ENCODE peak calls at places on chromosomes 13 and 19, in five cellular contexts. W is psoas muscle, U is breast epithelium, M is tibial artery, B is uterus. O is an unnamed sample.

GRCh38 chr19:13428352-13428751 is 77.9 kb downstream of the CACNA1A start:
- DNase-seq in W (no peak), M (no peak), B (no peak), U (no peak), O (no peak)

GRCh38 chr19:42601811-42602443 is 7.2 kb upstream of the CEACAM8 start:
- DNase-seq in M (no peak), W (no peak), B (no peak), U (no peak), O (peak; percentile 36)

GRCh38 chr19:39327990-39328705 is 7.5 kb upstream of the LRFN1 start:
- DNase-seq in W (peak; percentile 89), U (peak; percentile 80), M (peak; percentile 84), B (peak; percentile 86), O (peak; percentile 85)

GRCh38 chr13:56700324-56700723 is 440.4 kb upstream of the PRR20A start:
- DNase-seq in W (no peak), M (no peak), B (no peak), U (no peak), O (no peak)

GRCh38 chr19:45123440-45123850 is 30.5 kb downstream of the PPP1R37 start:
- DNase-seq in W (no peak), U (peak; percentile 78), B (no peak), M (no peak), O (no peak)

GRCh38 chr13:90732049-90732448 is 615.4 kb upstream of the MIR17HG start:
- DNase-seq in B (no peak), W (no peak), M (no peak), U (no peak), O (no peak)

GRCh38 chr13:113742000-113742441 is 17.0 kb upstream of the TMEM255B start:
- DNase-seq in B (no peak), M (no peak), U (no peak), W (no peak), O (no peak)

GRCh38 chr13:111213964-111214726 is 99.0 kb downstream of the ARHGEF7 start:
- DNase-seq in B (no peak), U (no peak), W (peak; percentile 59), M (no peak), O (no peak)

GRCh38 chr19:14540741-14541525 is 11.5 kb downstream of the TECR start:
- DNase-seq in W (no peak), B (no peak), M (no peak), U (no peak), O (no peak)

DNA sequence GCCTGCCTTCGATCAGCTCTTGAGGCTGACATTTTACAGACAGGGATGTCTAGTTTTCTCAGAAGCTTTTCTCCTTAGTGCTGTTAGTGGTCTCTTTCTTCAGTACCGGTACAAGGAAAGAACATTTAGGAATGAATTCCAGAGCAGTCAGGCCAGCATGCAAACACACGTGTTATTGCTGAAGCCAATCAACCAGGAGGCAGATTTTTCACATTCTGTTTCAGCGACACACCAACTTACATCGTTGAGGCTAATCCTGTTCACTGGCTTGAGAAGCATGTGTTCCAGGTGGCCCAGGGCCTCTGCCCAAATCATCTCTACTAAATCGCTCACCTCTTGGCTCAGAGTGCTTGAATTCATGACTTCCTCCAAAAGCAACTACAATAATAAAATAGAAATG is 19.2 kb downstream of the PARP4 start:
- DNase-seq in M (no peak), U (no peak), W (no peak), B (no peak), O (no peak)
- H3K36me3 ChIP-seq in M (peaks cover 91% of the 10 kb centered on the region), U (peaks cover 15% of the 10 kb centered on the region), W (peaks cover 13% of the 10 kb centered on the region), B (no peaks in the 10 kb centered on the region), O (no peaks in the 10 kb centered on the region)

GRCh38 chr13:51956717-51957116 is 54.5 kb downstream of the ATP7B start:
- DNase-seq in U (no peak), M (no peak), W (no peak), B (no peak), O (no peak)

GRCh38 chr13:51953347-51953746 is 57.9 kb downstream of the ATP7B start:
- DNase-seq in U (no peak), W (no peak), M (no peak), B (no peak), O (no peak)

GRCh38 chr13:51955841-51956603 is 55.2 kb downstream of the ATP7B start:
- DNase-seq in M (no peak), W (no peak), U (no peak), B (no peak), O (no peak)

GRCh38 chr13:51957377-51958216 is 53.7 kb downstream of the ATP7B start:
- DNase-seq in U (no peak), B (no peak), M (no peak), W (no peak), O (no peak)

DNA sequence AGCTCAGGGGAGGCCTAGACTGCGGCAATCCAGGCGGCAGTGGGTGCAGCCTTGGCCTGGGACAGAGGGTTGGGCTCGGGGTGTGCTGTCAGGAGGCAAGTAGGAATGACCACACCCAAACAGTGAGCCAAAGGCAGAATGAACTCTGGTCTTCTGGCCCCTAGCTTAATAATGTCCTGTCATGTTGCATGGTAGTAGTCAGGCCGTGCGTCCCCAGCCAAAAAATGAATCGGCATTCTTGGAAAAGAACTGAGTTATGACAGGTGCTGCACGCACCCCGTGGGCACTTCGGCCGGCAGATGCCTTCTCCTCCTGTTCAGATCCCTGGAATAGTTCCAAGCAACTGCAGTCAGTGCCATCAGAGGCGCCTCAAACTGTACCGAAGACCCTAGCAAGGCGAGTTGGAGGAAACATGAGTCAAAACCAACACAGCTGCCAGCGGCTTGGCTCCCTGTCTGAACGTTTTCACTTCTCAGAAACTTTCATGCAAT is 55.9 kb downstream of the ATP7B start:
- DNase-seq in B (no peak), W (no peak), U (no peak), M (no peak), O (no peak)
- H3K27ac ChIP-seq in B (no peak overlapping the region), W (peak overlapping the region; percentile 57), U (no peak overlapping the region), M (no peak overlapping the region), O (no peak overlapping the region)

GRCh38 chr19:11944656-11945055 is 19.7 kb downstream of the ZNF700 start:
- DNase-seq in B (no peak), M (no peak), U (no peak), W (no peak), O (no peak)

GRCh38 chr19:11950312-11950711 is 14.5 kb upstream of the ZNF763 start:
- DNase-seq in M (no peak), U (no peak), B (no peak), W (no peak), O (no peak)

GRCh38 chr19:11948646-11949045 is 16.2 kb upstream of the ZNF763 start:
- DNase-seq in U (no peak), M (no peak), B (no peak), W (no peak), O (no peak)

DNA sequence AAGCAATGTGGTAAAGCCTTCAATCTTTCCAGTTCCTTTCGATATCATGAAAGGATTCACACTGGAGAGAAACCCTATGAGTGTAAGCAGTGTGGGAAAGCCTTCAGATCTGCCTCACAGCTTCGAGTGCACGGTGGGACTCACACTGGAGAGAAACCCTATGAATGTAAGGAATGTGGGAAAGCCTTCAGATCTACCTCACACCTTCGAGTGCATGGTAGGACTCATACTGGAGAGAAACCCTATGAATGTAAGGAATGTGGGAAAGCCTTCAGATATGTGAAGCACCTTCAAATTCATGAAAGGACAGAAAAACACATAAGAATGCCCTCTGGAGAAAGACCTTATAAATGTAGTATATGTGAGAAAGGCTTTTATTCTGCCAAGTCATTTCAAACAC is 15.6 kb upstream of the ZNF763 start:
- DNase-seq in M (no peak), U (no peak), W (no peak), B (no peak), O (no peak)
- H3K36me3 ChIP-seq in M (peaks cover 76% of the 10 kb centered on the region), U (peaks cover 19% of the 10 kb centered on the region), W (peaks cover 25% of the 10 kb centered on the region), B (no peaks in the 10 kb centered on the region), O (peaks cover 68% of the 10 kb centered on the region)

GRCh38 chr19:38003427-38004099 is 96.6 kb downstream of the SIPA1L3 start:
- DNase-seq in W (peak; percentile 80), B (peak; percentile 55), U (peak; percentile 75), M (peak; percentile 81), O (peak; percentile 65)

GRCh38 chr19:37997911-37998344 is 90.9 kb downstream of the SIPA1L3 start:
- DNase-seq in M (no peak), B (no peak), U (no peak), W (no peak), O (no peak)

GRCh38 chr19:37998801-37999308 is 91.8 kb downstream of the SIPA1L3 start:
- DNase-seq in M (no peak), U (no peak), B (no peak), W (no peak), O (no peak)

GRCh38 chr19:38001158-38001781 is 94.3 kb downstream of the SIPA1L3 start:
- DNase-seq in U (no peak), M (no peak), B (no peak), W (no peak), O (no peak)

GRCh38 chr19:37999309-38000213 is 92.6 kb downstream of the SIPA1L3 start:
- DNase-seq in B (no peak), M (no peak), U (no peak), W (peak; percentile 85), O (peak; percentile 60)
- H3K27ac ChIP-seq in B (no peak overlapping the region), M (no peak overlapping the region), U (peak overlapping the region; percentile 59), W (peak overlapping the region; percentile 41), O (no peak overlapping the region)

DNA sequence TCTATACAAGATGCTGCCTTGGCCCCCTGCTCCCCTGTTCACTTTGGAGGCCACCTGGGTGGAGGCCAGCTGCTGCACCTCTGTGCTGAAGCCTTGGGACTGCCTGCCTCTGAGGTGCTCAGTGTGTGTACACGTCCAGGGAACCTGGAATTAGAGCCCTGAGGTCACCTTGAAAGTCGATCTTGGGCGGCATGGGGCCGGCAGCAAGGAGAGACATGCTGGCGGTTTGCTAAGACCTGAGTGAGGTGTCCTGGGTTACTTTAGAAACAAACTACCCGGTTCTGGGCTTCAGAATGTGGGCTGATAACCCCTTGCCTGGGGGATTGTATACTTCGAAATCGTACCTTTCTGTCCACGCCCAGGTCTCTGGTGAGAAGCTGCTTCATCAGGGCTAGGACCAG is 25.5 kb downstream of the TSSK6 start:
- DNase-seq in U (no peak), B (no peak), W (peak; percentile 61), M (no peak), O (no peak)
- H3K36me3 ChIP-seq in U (peaks cover 6% of the 10 kb centered on the region), B (no peaks in the 10 kb centered on the region), W (no peaks in the 10 kb centered on the region), M (peaks cover 20% of the 10 kb centered on the region), O (peaks cover 15% of the 10 kb centered on the region)

GRCh38 chr13:97279079-97279411 is 56.9 kb downstream of the MBNL2 start:
- DNase-seq in U (no peak), W (no peak), M (no peak), B (no peak), O (no peak)
- H3K27ac ChIP-seq in U (peak overlapping the region; percentile 71), W (peak overlapping the region; percentile 32), M (peak overlapping the region; percentile 47), B (peak overlapping the region; percentile 82), O (no peak overlapping the region)

GRCh38 chr19:30437869-30438268 is 65.7 kb downstream of the ZNF536 start:
- DNase-seq in U (no peak), B (no peak), W (no peak), M (peak; percentile 3), O (no peak)
- H3K36me3 ChIP-seq in U (no peaks in the 10 kb centered on the region), B (no peaks in the 10 kb centered on the region), W (no peaks in the 10 kb centered on the region), M (no peaks in the 10 kb centered on the region), O (no peaks in the 10 kb centered on the region)

GRCh38 chr13:31631071-31631470 is 108.3 kb upstream of the RXFP2 start:
- DNase-seq in W (no peak), M (no peak), U (no peak), B (no peak), O (no peak)
- H3K27ac ChIP-seq in W (no peak overlapping the region), M (no peak overlapping the region), U (no peak overlapping the region), B (no peak overlapping the region), O (no peak overlapping the region)

O was measured in heart right ventricle.